ENCODE peak calls at places on chromosome 11, in eight cellular contexts. One of them, this sample, is unnamed.

GRCh38 chr11:33735426-33736147 is 636 bp downstream of the CD59 start:
- DNase-seq in substantia nigra: no peak
- DNase-seq in left lobe of liver: no peak
- DNase-seq in CD4-positive, alpha-beta T cell: no peak
- DNase-seq in T-helper 9 cell: peak
- DNase-seq in GDM1: no peak
- DNase-seq in MCF 10A: peak
- DNase-seq in activated naive CD8-positive, alpha-beta T cell treated with anti-CD3 and anti-CD28 coated beads, Interleukin-2, amount 50 U/mL, for 24 hours: peak
- DNase-seq in this sample: no peak

GRCh38 chr11:62910141-62910882 is 10.9 kb downstream of the CHRM1 start:
- DNase-seq in MCF 10A: no peak
- DNase-seq in GDM1: no peak
- DNase-seq in CD4-positive, alpha-beta T cell: no peak
- DNase-seq in substantia nigra: no peak
- DNase-seq in T-helper 9 cell: no peak
- DNase-seq in activated naive CD8-positive, alpha-beta T cell treated with anti-CD3 and anti-CD28 coated beads, Interleukin-2, amount 50 U/mL, for 24 hours: no peak
- DNase-seq in left lobe of liver: no peak
- DNase-seq in this sample: no peak

GRCh38 chr11:2825886-2826678 is 59.5 kb downstream of the CDKN1C start:
- DNase-seq in MCF 10A: peak
- DNase-seq in activated naive CD8-positive, alpha-beta T cell treated with anti-CD3 and anti-CD28 coated beads, Interleukin-2, amount 50 U/mL, for 24 hours: peak
- DNase-seq in CD4-positive, alpha-beta T cell: no peak
- DNase-seq in GDM1: no peak
- DNase-seq in left lobe of liver: no peak
- DNase-seq in substantia nigra: no peak
- DNase-seq in T-helper 9 cell: no peak
- DNase-seq in this sample: no peak

GRCh38 chr11:94871491-94872185 is 101.7 kb downstream of the CWC15 start:
- DNase-seq in CD4-positive, alpha-beta T cell: no peak
- DNase-seq in T-helper 9 cell: no peak
- DNase-seq in MCF 10A: no peak
- DNase-seq in GDM1: no peak
- DNase-seq in activated naive CD8-positive, alpha-beta T cell treated with anti-CD3 and anti-CD28 coated beads, Interleukin-2, amount 50 U/mL, for 24 hours: no peak
- DNase-seq in left lobe of liver: no peak
- DNase-seq in substantia nigra: no peak
- DNase-seq in this sample: no peak

GRCh38 chr11:63595296-63595695 is 18.9 kb downstream of the PLAAT3 start:
- DNase-seq in GDM1: no peak
- DNase-seq in T-helper 9 cell: no peak
- DNase-seq in substantia nigra: no peak
- DNase-seq in left lobe of liver: no peak
- DNase-seq in activated naive CD8-positive, alpha-beta T cell treated with anti-CD3 and anti-CD28 coated beads, Interleukin-2, amount 50 U/mL, for 24 hours: no peak
- DNase-seq in CD4-positive, alpha-beta T cell: no peak
- DNase-seq in MCF 10A: peak
- DNase-seq in this sample: no peak

GRCh38 chr11:113023228-113023627 is 62.0 kb downstream of the NCAM1 start:
- DNase-seq in CD4-positive, alpha-beta T cell: no peak
- DNase-seq in GDM1: no peak
- DNase-seq in activated naive CD8-positive, alpha-beta T cell treated with anti-CD3 and anti-CD28 coated beads, Interleukin-2, amount 50 U/mL, for 24 hours: no peak
- DNase-seq in T-helper 9 cell: no peak
- DNase-seq in left lobe of liver: no peak
- DNase-seq in MCF 10A: peak
- DNase-seq in substantia nigra: no peak
- DNase-seq in this sample: no peak

GRCh38 chr11:119092880-119093665 is 8.4 kb downstream of the HMBS start:
- DNase-seq in left lobe of liver: no peak
- DNase-seq in substantia nigra: no peak
- DNase-seq in activated naive CD8-positive, alpha-beta T cell treated with anti-CD3 and anti-CD28 coated beads, Interleukin-2, amount 50 U/mL, for 24 hours: no peak
- DNase-seq in CD4-positive, alpha-beta T cell: no peak
- DNase-seq in MCF 10A: no peak
- DNase-seq in GDM1: no peak
- DNase-seq in T-helper 9 cell: no peak
- DNase-seq in this sample: no peak

GRCh38 chr11:114260077-114260476 is 36.1 kb upstream of the NNMT start:
- DNase-seq in left lobe of liver: no peak
- DNase-seq in T-helper 9 cell: no peak
- DNase-seq in GDM1: no peak
- DNase-seq in activated naive CD8-positive, alpha-beta T cell treated with anti-CD3 and anti-CD28 coated beads, Interleukin-2, amount 50 U/mL, for 24 hours: no peak
- DNase-seq in CD4-positive, alpha-beta T cell: no peak
- DNase-seq in MCF 10A: no peak
- DNase-seq in substantia nigra: no peak
- DNase-seq in this sample: no peak